ENCODE peak calls at places on chromosome 4, in seven cellular contexts. One of them, this sample, is unnamed.

GRCh38 chr4:82367438-82368097 is 6.2 kb downstream of the HNRNPD start:
- DNase-seq in GM12864: no peak
- DNase-seq in H9: no peak
- DNase-seq in lower lobe of right lung: no peak
- DNase-seq in GM06990: no peak
- DNase-seq in cardiac muscle cell: no peak
- DNase-seq in endodermal cell: no peak
- DNase-seq in this sample: no peak

GRCh38 chr4:7651461-7651921 is 216.8 kb upstream of the PSAPL1 start:
- DNase-seq in lower lobe of right lung: peak
- DNase-seq in H9: peak
- DNase-seq in endodermal cell: peak
- DNase-seq in GM12864: no peak
- DNase-seq in cardiac muscle cell: no peak
- DNase-seq in GM06990: no peak
- DNase-seq in this sample: no peak

GRCh38 chr4:160523236-160523635 is 1420.4 kb downstream of the RAPGEF2 start:
- DNase-seq in GM12864: no peak
- DNase-seq in H9: no peak
- DNase-seq in endodermal cell: no peak
- DNase-seq in lower lobe of right lung: no peak
- DNase-seq in GM06990: no peak
- DNase-seq in cardiac muscle cell: no peak
- DNase-seq in this sample: no peak

GRCh38 chr4:22515145-22515887 is 550 bp downstream of the ADGRA3 start:
- DNase-seq in lower lobe of right lung: peak
- DNase-seq in H9: peak
- DNase-seq in cardiac muscle cell: peak
- DNase-seq in endodermal cell: peak
- DNase-seq in GM06990: peak
- DNase-seq in GM12864: no peak
- DNase-seq in this sample: peak

GRCh38 chr4:153676984-153677383 is 7.1 kb upstream of the TLR2 start:
- DNase-seq in H9: no peak
- DNase-seq in GM12864: no peak
- DNase-seq in GM06990: no peak
- DNase-seq in cardiac muscle cell: no peak
- DNase-seq in endodermal cell: no peak
- DNase-seq in lower lobe of right lung: no peak
- DNase-seq in this sample: no peak

GRCh38 chr4:163492951-163493504 is 1.5 kb upstream of the TMA16 start:
- DNase-seq in endodermal cell: no peak
- DNase-seq in GM12864: no peak
- DNase-seq in lower lobe of right lung: no peak
- DNase-seq in GM06990: no peak
- DNase-seq in H9: no peak
- DNase-seq in cardiac muscle cell: no peak
- DNase-seq in this sample: no peak

GRCh38 chr4:20256381-20256881 is 4.7 kb downstream of the SLIT2 start:
- DNase-seq in lower lobe of right lung: no peak
- DNase-seq in GM12864: no peak
- DNase-seq in cardiac muscle cell: no peak
- DNase-seq in endodermal cell: no peak
- DNase-seq in H9: no peak
- DNase-seq in GM06990: no peak
- DNase-seq in this sample: no peak

GRCh38 chr4:147811878-147812277 is 80.0 kb downstream of the ARHGAP10 start:
- DNase-seq in cardiac muscle cell: no peak
- DNase-seq in lower lobe of right lung: no peak
- DNase-seq in H9: no peak
- DNase-seq in GM06990: no peak
- DNase-seq in endodermal cell: no peak
- DNase-seq in GM12864: no peak
- DNase-seq in this sample: no peak

GRCh38 chr4:53441564-53441963 is 64.1 kb downstream of the FIP1L1 start:
- DNase-seq in GM06990: no peak
- DNase-seq in H9: no peak
- DNase-seq in lower lobe of right lung: no peak
- DNase-seq in GM12864: no peak
- DNase-seq in cardiac muscle cell: no peak
- DNase-seq in endodermal cell: no peak
- DNase-seq in this sample: no peak

GRCh38 chr4:54852061-54852460 is 194.3 kb downstream of the KIT start:
- DNase-seq in cardiac muscle cell: no peak
- DNase-seq in GM12864: no peak
- DNase-seq in lower lobe of right lung: no peak
- DNase-seq in GM06990: no peak
- DNase-seq in H9: no peak
- DNase-seq in endodermal cell: no peak
- DNase-seq in this sample: no peak

GRCh38 chr4:183905081-183905592 is at the start of gene STOX2:
- DNase-seq in lower lobe of right lung: peak
- DNase-seq in GM12864: no peak
- DNase-seq in GM06990: no peak
- DNase-seq in cardiac muscle cell: peak
- DNase-seq in endodermal cell: peak
- DNase-seq in H9: peak
- DNase-seq in this sample: peak

GRCh38 chr4:147799986-147800555 is 68.2 kb downstream of the ARHGAP10 start:
- DNase-seq in GM12864: peak
- DNase-seq in lower lobe of right lung: no peak
- DNase-seq in H9: no peak
- DNase-seq in cardiac muscle cell: no peak
- DNase-seq in endodermal cell: no peak
- DNase-seq in GM06990: peak
- DNase-seq in this sample: no peak

GRCh38 chr4:42083816-42084215 is 68.6 kb downstream of the BEND4 start:
- DNase-seq in cardiac muscle cell: no peak
- DNase-seq in H9: no peak
- DNase-seq in endodermal cell: no peak
- DNase-seq in GM12864: no peak
- DNase-seq in lower lobe of right lung: no peak
- DNase-seq in GM06990: no peak
- DNase-seq in this sample: no peak

GRCh38 chr4:121943941-121944340 is 7.9 kb downstream of the TRPC3 start:
- DNase-seq in GM12864: no peak
- DNase-seq in lower lobe of right lung: no peak
- DNase-seq in H9: peak
- DNase-seq in cardiac muscle cell: no peak
- DNase-seq in endodermal cell: peak
- DNase-seq in GM06990: no peak
- DNase-seq in this sample: peak

GRCh38 chr4:28277931-28278330 is 1417.3 kb downstream of the STIM2 start:
- DNase-seq in GM12864: no peak
- DNase-seq in cardiac muscle cell: no peak
- DNase-seq in H9: no peak
- DNase-seq in endodermal cell: no peak
- DNase-seq in lower lobe of right lung: no peak
- DNase-seq in GM06990: no peak
- DNase-seq in this sample: no peak

GRCh38 chr4:126604273-126604867 is 1028.4 kb upstream of the INTU start:
- DNase-seq in H9: no peak
- DNase-seq in lower lobe of right lung: no peak
- DNase-seq in GM12864: no peak
- DNase-seq in cardiac muscle cell: peak
- DNase-seq in GM06990: no peak
- DNase-seq in endodermal cell: no peak
- DNase-seq in this sample: peak

GRCh38 chr4:77777135-77777777 is 41.9 kb downstream of the CNOT6L start:
- DNase-seq in lower lobe of right lung: no peak
- DNase-seq in GM12864: no peak
- DNase-seq in cardiac muscle cell: no peak
- DNase-seq in endodermal cell: no peak
- DNase-seq in H9: no peak
- DNase-seq in GM06990: no peak
- DNase-seq in this sample: no peak

GRCh38 chr4:127498366-127498765 is 134.4 kb upstream of the INTU start:
- DNase-seq in cardiac muscle cell: no peak
- DNase-seq in GM06990: no peak
- DNase-seq in GM12864: no peak
- DNase-seq in endodermal cell: no peak
- DNase-seq in lower lobe of right lung: no peak
- DNase-seq in H9: no peak
- DNase-seq in this sample: no peak

GRCh38 chr4:4247711-4248035 is 350 bp downstream of the TMEM128 start:
- DNase-seq in H9: no peak
- DNase-seq in GM06990: no peak
- DNase-seq in GM12864: no peak
- DNase-seq in endodermal cell: no peak
- DNase-seq in lower lobe of right lung: no peak
- DNase-seq in cardiac muscle cell: no peak
- DNase-seq in this sample: no peak

GRCh38 chr4:4249876-4250275 is 1.9 kb upstream of the TMEM128 start:
- DNase-seq in endodermal cell: no peak
- DNase-seq in GM12864: no peak
- DNase-seq in GM06990: no peak
- DNase-seq in lower lobe of right lung: no peak
- DNase-seq in H9: no peak
- DNase-seq in cardiac muscle cell: no peak
- DNase-seq in this sample: no peak

GRCh38 chr4:4248885-4249203 is 821 bp upstream of the TMEM128 start:
- DNase-seq in cardiac muscle cell: no peak
- DNase-seq in lower lobe of right lung: no peak
- DNase-seq in endodermal cell: no peak
- DNase-seq in GM12864: no peak
- DNase-seq in H9: no peak
- DNase-seq in GM06990: no peak
- DNase-seq in this sample: no peak

GRCh38 chr4:4245172-4245571 is 2.9 kb downstream of the TMEM128 start:
- DNase-seq in cardiac muscle cell: no peak
- DNase-seq in GM06990: no peak
- DNase-seq in lower lobe of right lung: no peak
- DNase-seq in GM12864: no peak
- DNase-seq in endodermal cell: no peak
- DNase-seq in H9: no peak
- DNase-seq in this sample: no peak

DNA sequence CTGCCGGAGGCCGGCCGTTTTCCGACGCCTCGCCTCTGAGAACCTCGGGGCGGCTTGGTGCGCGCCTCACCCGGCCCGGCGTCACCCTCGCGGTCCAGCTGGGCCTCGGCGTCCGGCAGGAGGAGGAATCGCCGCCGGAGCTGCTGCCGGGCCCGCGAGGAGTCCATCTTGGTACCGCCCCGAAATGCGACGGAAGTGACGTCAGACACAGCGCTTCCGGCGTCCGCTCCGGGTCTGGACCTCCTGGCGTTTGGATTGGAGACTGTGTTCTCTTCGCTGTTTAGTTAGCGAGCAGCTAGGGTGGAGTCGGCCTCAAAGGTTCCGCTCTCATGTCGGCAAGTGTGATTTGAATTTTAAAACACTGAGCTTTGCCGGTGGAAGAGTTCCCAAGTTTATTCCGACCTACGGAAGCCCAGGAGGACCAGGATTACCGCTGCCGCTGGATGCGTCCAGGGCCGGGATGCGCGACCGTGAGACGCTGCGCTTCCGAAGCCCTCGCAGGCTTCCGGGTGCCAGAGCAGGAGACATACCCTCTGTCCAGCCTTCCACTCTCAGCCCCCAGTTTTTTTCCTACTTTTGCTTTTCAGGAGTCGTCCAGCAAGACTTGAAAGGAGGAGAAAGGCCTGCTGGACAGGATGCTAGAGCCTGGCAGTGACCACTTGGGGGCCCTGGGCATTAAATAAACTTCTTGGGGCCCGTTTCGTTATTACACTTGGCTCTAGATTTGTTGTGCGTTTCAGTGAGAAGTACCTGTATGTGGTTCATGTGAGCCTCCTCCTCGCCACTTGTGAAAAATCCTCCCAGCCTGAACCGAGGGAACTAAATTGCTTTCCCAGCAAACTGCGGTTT is at the start of gene TMEM128:
- DNase-seq in GM12864: peak
- DNase-seq in cardiac muscle cell: peak
- DNase-seq in GM06990: peak
- DNase-seq in endodermal cell: peak
- DNase-seq in H9: peak
- DNase-seq in lower lobe of right lung: peak
- DNase-seq in this sample: peak
- TF ChIP-seq CTCF in GM12864: peak
- TF ChIP-seq CTCF in cardiac muscle cell: peak
- TF ChIP-seq CTCF in GM06990: no peak
- TF ChIP-seq CTCF in endodermal cell: peak
- TF ChIP-seq CTCF in H9: peak
- TF ChIP-seq CTCF in lower lobe of right lung: peak
- TF ChIP-seq CTCF in this sample: no peak

GRCh38 chr4:143336828-143337599 is at the start of gene GAB1:
- DNase-seq in cardiac muscle cell: peak
- DNase-seq in lower lobe of right lung: peak
- DNase-seq in H9: peak
- DNase-seq in GM06990: peak
- DNase-seq in GM12864: peak
- DNase-seq in endodermal cell: peak
- DNase-seq in this sample: peak
- TF ChIP-seq CTCF in cardiac muscle cell: peak
- TF ChIP-seq CTCF in lower lobe of right lung: no peak
- TF ChIP-seq CTCF in H9: no peak
- TF ChIP-seq CTCF in GM06990: peak
- TF ChIP-seq CTCF in GM12864: no peak
- TF ChIP-seq CTCF in endodermal cell: peak
- TF ChIP-seq CTCF in this sample: no peak

DNA sequence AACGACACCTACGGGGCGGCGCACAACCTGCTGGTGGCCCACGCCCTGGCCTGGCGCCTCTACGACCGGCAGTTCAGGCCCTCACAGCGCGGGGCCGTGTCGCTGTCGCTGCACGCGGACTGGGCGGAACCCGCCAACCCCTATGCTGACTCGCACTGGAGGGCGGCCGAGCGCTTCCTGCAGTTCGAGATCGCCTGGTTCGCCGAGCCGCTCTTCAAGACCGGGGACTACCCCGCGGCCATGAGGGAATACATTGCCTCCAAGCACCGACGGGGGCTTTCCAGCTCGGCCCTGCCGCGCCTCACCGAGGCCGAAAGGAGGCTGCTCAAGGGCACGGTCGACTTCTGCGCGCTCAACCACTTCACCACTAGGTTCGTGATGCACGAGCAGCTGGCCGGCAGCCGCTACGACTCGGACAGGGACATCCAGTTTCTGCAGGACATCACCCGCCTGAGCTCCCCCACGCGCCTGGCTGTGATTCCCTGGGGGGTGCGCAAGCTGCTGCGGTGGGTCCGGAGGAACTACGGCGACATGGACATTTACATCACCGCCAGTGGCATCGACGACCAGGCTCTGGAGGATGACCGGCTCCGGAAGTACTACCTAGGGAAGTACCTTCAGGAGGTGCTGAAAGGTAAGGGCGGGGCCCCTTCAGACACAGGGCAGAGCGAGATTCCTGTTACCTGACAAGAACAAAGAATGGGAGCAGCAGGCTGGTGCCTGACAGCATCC is 11.7 kb downstream of the RPL9 start:
- DNase-seq in endodermal cell: peak
- DNase-seq in GM06990: peak
- DNase-seq in cardiac muscle cell: peak
- DNase-seq in lower lobe of right lung: peak
- DNase-seq in GM12864: no peak
- DNase-seq in H9: peak
- DNase-seq in this sample: peak
- TF ChIP-seq CTCF in endodermal cell: peak
- TF ChIP-seq CTCF in GM06990: peak
- TF ChIP-seq CTCF in cardiac muscle cell: peak
- TF ChIP-seq CTCF in lower lobe of right lung: peak
- TF ChIP-seq CTCF in GM12864: peak
- TF ChIP-seq CTCF in H9: no peak
- TF ChIP-seq CTCF in this sample: no peak

GRCh38 chr4:74133786-74134499 is 24.0 kb upstream of the MTHFD2L start:
- DNase-seq in cardiac muscle cell: peak
- DNase-seq in endodermal cell: peak
- DNase-seq in GM06990: no peak
- DNase-seq in GM12864: peak
- DNase-seq in lower lobe of right lung: peak
- DNase-seq in H9: peak
- DNase-seq in this sample: peak

GRCh38 chr4:74134500-74134852 is 23.4 kb upstream of the MTHFD2L start:
- DNase-seq in H9: no peak
- DNase-seq in endodermal cell: no peak
- DNase-seq in GM06990: no peak
- DNase-seq in GM12864: no peak
- DNase-seq in cardiac muscle cell: no peak
- DNase-seq in lower lobe of right lung: no peak
- DNase-seq in this sample: no peak
- TF ChIP-seq CTCF in H9: peak
- TF ChIP-seq CTCF in endodermal cell: peak
- TF ChIP-seq CTCF in GM06990: no peak
- TF ChIP-seq CTCF in GM12864: no peak
- TF ChIP-seq CTCF in cardiac muscle cell: no peak
- TF ChIP-seq CTCF in lower lobe of right lung: no peak
- TF ChIP-seq CTCF in this sample: no peak

This sample was measured in endothelial cell.